ENCODE peak calls at places on chromosomes 4 and X, in ten cellular contexts. One of them, this sample, is unnamed.

GRCh38 chr4:40502220-40502619 is 127.4 kb downstream of the RBM47 start:
- DNase-seq in CD8-positive, alpha-beta T cell: no peak
- DNase-seq in heart left ventricle: no peak
- DNase-seq in endothelial cell of umbilical vein: no peak
- DNase-seq in AG04450: no peak
- DNase-seq in psoas muscle: no peak
- DNase-seq in mucosa of descending colon: no peak
- DNase-seq in mesendoderm: no peak
- DNase-seq in CD8-positive, alpha-beta memory T cell: no peak
- DNase-seq in astrocyte of the spinal cord: no peak
- DNase-seq in this sample: no peak

GRCh38 chrX:110286126-110286525 is 31.8 kb downstream of the AMMECR1 start:
- DNase-seq in CD8-positive, alpha-beta T cell: no peak
- DNase-seq in heart left ventricle: no peak
- DNase-seq in endothelial cell of umbilical vein: no peak
- DNase-seq in AG04450: peak
- DNase-seq in psoas muscle: no peak
- DNase-seq in mucosa of descending colon: no peak
- DNase-seq in mesendoderm: no peak
- DNase-seq in CD8-positive, alpha-beta memory T cell: no peak
- DNase-seq in astrocyte of the spinal cord: peak
- DNase-seq in this sample: peak

GRCh38 chrX:115940888-115941332 is 229.6 kb upstream of the AGTR2 start:
- DNase-seq in CD8-positive, alpha-beta T cell: no peak
- DNase-seq in heart left ventricle: no peak
- DNase-seq in endothelial cell of umbilical vein: peak
- DNase-seq in AG04450: no peak
- DNase-seq in psoas muscle: peak
- DNase-seq in mucosa of descending colon: peak
- DNase-seq in mesendoderm: peak
- DNase-seq in CD8-positive, alpha-beta memory T cell: no peak
- DNase-seq in astrocyte of the spinal cord: peak
- DNase-seq in this sample: no peak

GRCh38 chr4:101977096-101977495 is 186.6 kb downstream of the BANK1 start:
- DNase-seq in CD8-positive, alpha-beta T cell: no peak
- DNase-seq in heart left ventricle: no peak
- DNase-seq in endothelial cell of umbilical vein: peak
- DNase-seq in AG04450: peak
- DNase-seq in psoas muscle: peak
- DNase-seq in mucosa of descending colon: no peak
- DNase-seq in mesendoderm: peak
- DNase-seq in CD8-positive, alpha-beta memory T cell: no peak
- DNase-seq in astrocyte of the spinal cord: peak
- DNase-seq in this sample: peak

GRCh38 chr4:32106767-32107166 is 1386.6 kb downstream of the PCDH7 start:
- DNase-seq in CD8-positive, alpha-beta T cell: no peak
- DNase-seq in heart left ventricle: no peak
- DNase-seq in endothelial cell of umbilical vein: no peak
- DNase-seq in AG04450: no peak
- DNase-seq in psoas muscle: no peak
- DNase-seq in mucosa of descending colon: no peak
- DNase-seq in mesendoderm: peak
- DNase-seq in CD8-positive, alpha-beta memory T cell: no peak
- DNase-seq in astrocyte of the spinal cord: no peak
- DNase-seq in this sample: no peak

GRCh38 chrX:32532282-32532681 is 679.1 kb downstream of the DMD start:
- DNase-seq in CD8-positive, alpha-beta T cell: no peak
- DNase-seq in heart left ventricle: no peak
- DNase-seq in endothelial cell of umbilical vein: peak
- DNase-seq in AG04450: no peak
- DNase-seq in psoas muscle: no peak
- DNase-seq in mucosa of descending colon: no peak
- DNase-seq in mesendoderm: no peak
- DNase-seq in CD8-positive, alpha-beta memory T cell: no peak
- DNase-seq in astrocyte of the spinal cord: no peak
- DNase-seq in this sample: no peak

GRCh38 chr4:108351806-108352205 is 183.1 kb upstream of the LEF1 start:
- DNase-seq in CD8-positive, alpha-beta T cell: no peak
- DNase-seq in heart left ventricle: no peak
- DNase-seq in endothelial cell of umbilical vein: no peak
- DNase-seq in AG04450: no peak
- DNase-seq in psoas muscle: no peak
- DNase-seq in mucosa of descending colon: no peak
- DNase-seq in mesendoderm: no peak
- DNase-seq in CD8-positive, alpha-beta memory T cell: no peak
- DNase-seq in astrocyte of the spinal cord: no peak
- DNase-seq in this sample: no peak

GRCh38 chrX:17854069-17854468 is 7.0 kb downstream of the RAI2 start:
- DNase-seq in CD8-positive, alpha-beta T cell: no peak
- DNase-seq in heart left ventricle: no peak
- DNase-seq in endothelial cell of umbilical vein: no peak
- DNase-seq in AG04450: no peak
- DNase-seq in psoas muscle: no peak
- DNase-seq in mucosa of descending colon: no peak
- DNase-seq in mesendoderm: no peak
- DNase-seq in CD8-positive, alpha-beta memory T cell: no peak
- DNase-seq in astrocyte of the spinal cord: no peak
- DNase-seq in this sample: no peak

GRCh38 chr4:155249036-155249566 is 40.7 kb downstream of the NPY2R start:
- DNase-seq in CD8-positive, alpha-beta T cell: no peak
- DNase-seq in heart left ventricle: no peak
- DNase-seq in endothelial cell of umbilical vein: no peak
- DNase-seq in AG04450: no peak
- DNase-seq in psoas muscle: no peak
- DNase-seq in mucosa of descending colon: no peak
- DNase-seq in mesendoderm: peak
- DNase-seq in CD8-positive, alpha-beta memory T cell: no peak
- DNase-seq in astrocyte of the spinal cord: no peak
- DNase-seq in this sample: peak

GRCh38 chr4:92231511-92231910 is 72.3 kb upstream of the GRID2 start:
- DNase-seq in CD8-positive, alpha-beta T cell: no peak
- DNase-seq in heart left ventricle: no peak
- DNase-seq in endothelial cell of umbilical vein: no peak
- DNase-seq in AG04450: no peak
- DNase-seq in psoas muscle: no peak
- DNase-seq in mucosa of descending colon: no peak
- DNase-seq in mesendoderm: no peak
- DNase-seq in CD8-positive, alpha-beta memory T cell: no peak
- DNase-seq in astrocyte of the spinal cord: peak
- DNase-seq in this sample: no peak

GRCh38 chr4:119100640-119101039 is 35.0 kb upstream of the MYOZ2 start:
- DNase-seq in CD8-positive, alpha-beta T cell: no peak
- DNase-seq in heart left ventricle: no peak
- DNase-seq in endothelial cell of umbilical vein: no peak
- DNase-seq in AG04450: no peak
- DNase-seq in psoas muscle: no peak
- DNase-seq in mucosa of descending colon: no peak
- DNase-seq in mesendoderm: no peak
- DNase-seq in CD8-positive, alpha-beta memory T cell: no peak
- DNase-seq in astrocyte of the spinal cord: no peak
- DNase-seq in this sample: no peak

GRCh38 chr4:41539711-41540110 is 1.8 kb downstream of the LIMCH1 start:
- DNase-seq in CD8-positive, alpha-beta T cell: no peak
- DNase-seq in heart left ventricle: no peak
- DNase-seq in endothelial cell of umbilical vein: no peak
- DNase-seq in AG04450: no peak
- DNase-seq in psoas muscle: no peak
- DNase-seq in mucosa of descending colon: no peak
- DNase-seq in mesendoderm: no peak
- DNase-seq in CD8-positive, alpha-beta memory T cell: no peak
- DNase-seq in astrocyte of the spinal cord: no peak
- DNase-seq in this sample: no peak

GRCh38 chr4:147550626-147551250 is 66.5 kb upstream of the TMEM184C start:
- DNase-seq in CD8-positive, alpha-beta T cell: no peak
- DNase-seq in heart left ventricle: no peak
- DNase-seq in endothelial cell of umbilical vein: peak
- DNase-seq in AG04450: no peak
- DNase-seq in psoas muscle: no peak
- DNase-seq in mucosa of descending colon: no peak
- DNase-seq in mesendoderm: no peak
- DNase-seq in CD8-positive, alpha-beta memory T cell: no peak
- DNase-seq in astrocyte of the spinal cord: peak
- DNase-seq in this sample: peak
- H3K4me3 ChIP-seq in CD8-positive, alpha-beta T cell: no peak
- H3K4me3 ChIP-seq in heart left ventricle: no peak
- H3K4me3 ChIP-seq in endothelial cell of umbilical vein: no peak
- H3K4me3 ChIP-seq in AG04450: peak
- H3K4me3 ChIP-seq in psoas muscle: no peak
- H3K4me3 ChIP-seq in mucosa of descending colon: no peak
- H3K4me3 ChIP-seq in mesendoderm: no peak
- H3K4me3 ChIP-seq in CD8-positive, alpha-beta memory T cell: no peak
- H3K4me3 ChIP-seq in astrocyte of the spinal cord: no peak
- H3K4me3 ChIP-seq in this sample: no peak

GRCh38 chrX:80335062-80335830 is 85.0 kb upstream of the TENT5D start:
- DNase-seq in CD8-positive, alpha-beta T cell: no peak
- DNase-seq in heart left ventricle: peak
- DNase-seq in endothelial cell of umbilical vein: no peak
- DNase-seq in AG04450: no peak
- DNase-seq in psoas muscle: peak
- DNase-seq in mucosa of descending colon: peak
- DNase-seq in mesendoderm: peak
- DNase-seq in CD8-positive, alpha-beta memory T cell: no peak
- DNase-seq in astrocyte of the spinal cord: no peak
- DNase-seq in this sample: no peak

GRCh38 chrX:80331285-80331684 is 89.0 kb upstream of the TENT5D start:
- DNase-seq in CD8-positive, alpha-beta T cell: no peak
- DNase-seq in heart left ventricle: no peak
- DNase-seq in endothelial cell of umbilical vein: no peak
- DNase-seq in AG04450: no peak
- DNase-seq in psoas muscle: no peak
- DNase-seq in mucosa of descending colon: no peak
- DNase-seq in mesendoderm: no peak
- DNase-seq in CD8-positive, alpha-beta memory T cell: no peak
- DNase-seq in astrocyte of the spinal cord: no peak
- DNase-seq in this sample: no peak

DNA sequence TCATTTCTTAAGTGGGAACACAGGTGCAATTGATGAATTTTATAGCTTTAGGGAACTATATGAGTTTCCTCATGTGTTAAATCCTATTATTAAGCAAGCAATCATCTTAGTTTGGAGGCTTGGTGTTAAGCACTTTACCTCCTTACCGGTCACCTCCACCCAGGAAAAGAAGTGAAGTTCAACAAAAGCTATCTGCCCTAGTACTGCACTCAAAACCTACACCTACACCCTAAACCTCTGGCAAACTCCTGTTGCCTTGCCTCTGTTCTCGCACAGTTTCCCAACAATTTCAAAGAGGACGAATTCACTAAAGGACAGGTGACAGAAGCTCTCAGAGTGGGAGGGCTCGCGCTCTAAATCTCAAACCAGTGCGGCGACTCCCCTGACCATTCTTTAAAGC is 85.7 kb upstream of the TENT5D start:
- DNase-seq in CD8-positive, alpha-beta T cell: no peak
- DNase-seq in heart left ventricle: no peak
- DNase-seq in endothelial cell of umbilical vein: no peak
- DNase-seq in AG04450: no peak
- DNase-seq in psoas muscle: no peak
- DNase-seq in mucosa of descending colon: no peak
- DNase-seq in mesendoderm: no peak
- DNase-seq in CD8-positive, alpha-beta memory T cell: no peak
- DNase-seq in astrocyte of the spinal cord: no peak
- DNase-seq in this sample: no peak
- H3K4me3 ChIP-seq in CD8-positive, alpha-beta T cell: no peak
- H3K4me3 ChIP-seq in heart left ventricle: peak
- H3K4me3 ChIP-seq in endothelial cell of umbilical vein: no peak
- H3K4me3 ChIP-seq in AG04450: no peak
- H3K4me3 ChIP-seq in psoas muscle: peak
- H3K4me3 ChIP-seq in mucosa of descending colon: no peak
- H3K4me3 ChIP-seq in mesendoderm: peak
- H3K4me3 ChIP-seq in CD8-positive, alpha-beta memory T cell: no peak
- H3K4me3 ChIP-seq in astrocyte of the spinal cord: no peak
- H3K4me3 ChIP-seq in this sample: no peak

DNA sequence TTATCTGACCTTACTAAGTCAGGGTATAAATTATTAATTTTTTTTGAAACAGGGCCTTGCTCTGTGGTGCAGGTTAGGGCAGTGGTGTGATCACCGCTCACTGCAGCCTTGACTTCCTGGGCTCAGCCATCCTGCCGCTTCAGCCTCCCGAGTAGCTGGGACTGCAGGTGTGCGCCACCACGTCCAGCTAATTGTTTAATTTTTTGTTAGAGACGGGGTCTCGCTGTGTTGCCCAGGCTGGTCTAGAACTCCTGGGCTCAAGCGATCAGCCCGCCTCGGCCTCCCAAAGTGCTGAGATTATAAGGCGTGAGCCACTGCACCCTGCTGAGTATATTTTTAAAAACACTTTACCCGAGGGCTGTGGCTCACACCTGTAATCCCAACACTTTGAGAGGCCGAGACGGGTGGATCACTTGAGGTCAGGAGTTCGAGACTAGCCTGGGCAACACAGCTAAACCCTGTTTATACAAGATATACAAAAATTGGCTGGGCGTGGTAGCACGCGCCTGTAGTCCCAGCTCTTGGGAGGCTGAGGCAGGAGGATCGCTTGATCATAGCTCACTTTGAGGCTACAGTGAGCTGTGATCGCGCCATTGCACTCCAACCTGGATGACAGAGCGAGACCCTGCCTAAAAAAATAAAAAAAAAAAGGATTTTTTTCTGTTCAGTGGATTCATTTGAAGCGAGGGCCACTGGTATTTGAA is 721 bp upstream of the TBC1D25 start:
- DNase-seq in CD8-positive, alpha-beta T cell: no peak
- DNase-seq in heart left ventricle: no peak
- DNase-seq in endothelial cell of umbilical vein: no peak
- DNase-seq in AG04450: no peak
- DNase-seq in psoas muscle: no peak
- DNase-seq in mucosa of descending colon: no peak
- DNase-seq in mesendoderm: no peak
- DNase-seq in CD8-positive, alpha-beta memory T cell: no peak
- DNase-seq in astrocyte of the spinal cord: no peak
- DNase-seq in this sample: no peak
- H3K4me3 ChIP-seq in CD8-positive, alpha-beta T cell: no peak
- H3K4me3 ChIP-seq in heart left ventricle: peak
- H3K4me3 ChIP-seq in endothelial cell of umbilical vein: no peak
- H3K4me3 ChIP-seq in AG04450: peak
- H3K4me3 ChIP-seq in psoas muscle: peak
- H3K4me3 ChIP-seq in mucosa of descending colon: no peak
- H3K4me3 ChIP-seq in mesendoderm: no peak
- H3K4me3 ChIP-seq in CD8-positive, alpha-beta memory T cell: no peak
- H3K4me3 ChIP-seq in astrocyte of the spinal cord: peak
- H3K4me3 ChIP-seq in this sample: peak

DNA sequence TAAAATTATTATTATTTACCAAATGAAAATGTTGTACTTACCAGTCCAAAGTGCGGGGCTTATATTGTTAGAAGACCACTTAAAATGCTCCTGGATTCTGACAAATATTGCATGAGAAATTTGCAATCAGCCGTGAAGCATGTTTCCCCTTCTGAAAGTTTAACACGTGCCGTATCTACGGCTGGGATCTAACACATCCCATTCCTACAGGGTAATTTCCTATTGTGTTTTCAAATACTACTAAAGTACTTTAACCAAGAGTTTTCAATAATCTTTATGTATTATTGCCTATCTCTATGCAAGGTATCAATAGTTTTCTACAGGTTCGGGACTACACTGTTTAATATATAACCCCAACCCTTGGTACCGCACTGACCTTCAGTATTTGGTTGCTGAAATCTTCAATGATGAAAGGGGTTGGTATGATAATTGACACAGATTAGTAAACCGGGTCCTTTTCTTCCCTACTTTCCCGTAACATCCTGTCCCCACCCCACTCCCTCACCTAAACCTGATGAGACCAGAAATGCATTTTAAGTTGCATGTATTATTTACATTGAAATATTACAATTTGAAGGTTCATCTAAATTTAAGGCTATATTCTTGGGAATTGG is 795 bp upstream of the BRWD3 start:
- DNase-seq in CD8-positive, alpha-beta T cell: no peak
- DNase-seq in heart left ventricle: no peak
- DNase-seq in endothelial cell of umbilical vein: no peak
- DNase-seq in AG04450: no peak
- DNase-seq in psoas muscle: no peak
- DNase-seq in mucosa of descending colon: peak
- DNase-seq in mesendoderm: peak
- DNase-seq in CD8-positive, alpha-beta memory T cell: no peak
- DNase-seq in astrocyte of the spinal cord: no peak
- DNase-seq in this sample: no peak
- H3K4me3 ChIP-seq in CD8-positive, alpha-beta T cell: peak
- H3K4me3 ChIP-seq in heart left ventricle: peak
- H3K4me3 ChIP-seq in endothelial cell of umbilical vein: peak
- H3K4me3 ChIP-seq in AG04450: peak
- H3K4me3 ChIP-seq in psoas muscle: peak
- H3K4me3 ChIP-seq in mucosa of descending colon: peak
- H3K4me3 ChIP-seq in mesendoderm: peak
- H3K4me3 ChIP-seq in CD8-positive, alpha-beta memory T cell: peak
- H3K4me3 ChIP-seq in astrocyte of the spinal cord: peak
- H3K4me3 ChIP-seq in this sample: peak

This sample was measured in retinal pigment epithelial cell.